ENCODE peak calls at places on chromosome 1, in ten cellular contexts. One of them, this sample, is unnamed.
A peak's percentile ranks its signal among the peaks of the same experiment; 100 is the strongest.

GRCh38 chr1:25360596-25361581 is 22.8 kb downstream of the TMEM50A start:
- DNase-seq in K562: peak; percentile 39
- DNase-seq in transverse colon: no peak
- DNase-seq in suprapubic skin: no peak
- DNase-seq in SK-N-SH: no peak
- DNase-seq in upper lobe of left lung: no peak
- DNase-seq in stomach: no peak
- DNase-seq in H1: no peak
- DNase-seq in GM12878: no peak
- DNase-seq in HepG2: no peak
- DNase-seq in this sample: no peak

GRCh38 chr1:248886237-248886895 is 19.7 kb upstream of the PGBD2 start:
- DNase-seq in suprapubic skin: no peak
- DNase-seq in stomach: no peak
- DNase-seq in upper lobe of left lung: no peak
- DNase-seq in H1: no peak
- DNase-seq in transverse colon: no peak
- DNase-seq in HepG2: no peak
- DNase-seq in GM12878: no peak
- DNase-seq in SK-N-SH: no peak
- DNase-seq in K562: no peak
- DNase-seq in this sample: no peak

GRCh38 chr1:150997949-150998348 is 8.8 kb downstream of the MINDY1 start:
- DNase-seq in GM12878: no peak
- DNase-seq in HepG2: no peak
- DNase-seq in K562: no peak
- DNase-seq in SK-N-SH: no peak
- DNase-seq in upper lobe of left lung: no peak
- DNase-seq in suprapubic skin: no peak
- DNase-seq in transverse colon: no peak
- DNase-seq in H1: no peak
- DNase-seq in stomach: no peak
- DNase-seq in this sample: no peak

GRCh38 chr1:78408192-78408591 is 82.6 kb upstream of the PTGFR start:
- DNase-seq in H1: no peak
- DNase-seq in upper lobe of left lung: no peak
- DNase-seq in SK-N-SH: no peak
- DNase-seq in suprapubic skin: no peak
- DNase-seq in transverse colon: no peak
- DNase-seq in K562: no peak
- DNase-seq in HepG2: no peak
- DNase-seq in GM12878: no peak
- DNase-seq in stomach: no peak
- DNase-seq in this sample: no peak

GRCh38 chr1:195097316-195097715 is 1510.9 kb downstream of the KCNT2 start:
- DNase-seq in SK-N-SH: no peak
- DNase-seq in K562: no peak
- DNase-seq in HepG2: no peak
- DNase-seq in stomach: no peak
- DNase-seq in GM12878: no peak
- DNase-seq in suprapubic skin: no peak
- DNase-seq in upper lobe of left lung: peak; percentile 32
- DNase-seq in transverse colon: no peak
- DNase-seq in H1: no peak
- DNase-seq in this sample: no peak

GRCh38 chr1:197965132-197965707 is 48.0 kb downstream of the LHX9 start:
- DNase-seq in stomach: no peak
- DNase-seq in transverse colon: no peak
- DNase-seq in SK-N-SH: no peak
- DNase-seq in H1: no peak
- DNase-seq in upper lobe of left lung: no peak
- DNase-seq in suprapubic skin: no peak
- DNase-seq in HepG2: no peak
- DNase-seq in K562: no peak
- DNase-seq in GM12878: no peak
- DNase-seq in this sample: no peak

GRCh38 chr1:152356736-152357135 is 3.1 kb downstream of the FLG2 start:
- DNase-seq in stomach: no peak
- DNase-seq in suprapubic skin: no peak
- DNase-seq in SK-N-SH: no peak
- DNase-seq in transverse colon: no peak
- DNase-seq in upper lobe of left lung: no peak
- DNase-seq in HepG2: no peak
- DNase-seq in H1: no peak
- DNase-seq in K562: no peak
- DNase-seq in GM12878: no peak
- DNase-seq in this sample: no peak

GRCh38 chr1:94884101-94884875 is 42.6 kb downstream of the CNN3 start:
- DNase-seq in transverse colon: no peak
- DNase-seq in K562: no peak
- DNase-seq in upper lobe of left lung: no peak
- DNase-seq in suprapubic skin: no peak
- DNase-seq in GM12878: no peak
- DNase-seq in stomach: peak; percentile 34
- DNase-seq in HepG2: peak; percentile 71
- DNase-seq in SK-N-SH: peak; percentile 71
- DNase-seq in H1: peak; percentile 52
- DNase-seq in this sample: no peak

DNA sequence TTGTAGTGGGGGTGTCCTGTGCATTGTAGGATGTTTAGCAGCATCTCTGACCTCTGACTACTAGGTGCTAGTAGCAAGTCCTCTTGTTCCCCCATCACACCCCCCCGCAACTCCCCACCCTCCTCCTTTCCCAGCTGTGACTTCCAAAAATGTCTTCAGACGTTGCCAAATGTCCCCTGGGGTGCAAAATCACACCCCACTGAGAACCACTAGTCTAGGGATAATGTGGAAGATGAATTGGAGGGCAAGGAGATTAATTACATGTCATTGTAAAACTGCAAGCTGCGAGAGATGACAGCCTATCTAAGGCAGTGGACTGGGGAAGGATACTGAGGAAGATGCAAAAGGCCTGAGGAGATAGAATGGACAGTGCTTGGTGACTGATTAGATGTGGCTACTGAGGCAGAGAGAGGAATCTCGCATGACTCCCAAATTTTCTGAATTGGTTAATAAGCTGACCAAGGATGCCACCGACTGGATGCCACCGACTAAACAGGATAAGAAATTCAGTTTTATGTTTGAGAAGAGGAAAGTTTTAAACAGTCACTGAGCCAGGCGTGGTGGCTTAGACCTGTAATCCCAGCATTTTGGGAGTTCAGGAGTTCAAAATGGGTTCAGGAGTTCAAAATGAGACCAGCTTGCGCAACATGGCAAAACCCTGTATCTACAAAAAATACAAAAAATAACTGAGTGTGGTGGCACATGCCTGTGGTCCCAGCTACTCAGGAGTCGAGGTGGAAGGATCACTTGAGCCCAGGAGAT is 3.1 kb upstream of the JAK1 start:
- DNase-seq in GM12878: no peak
- DNase-seq in transverse colon: no peak
- DNase-seq in stomach: no peak
- DNase-seq in HepG2: peak; percentile 66
- DNase-seq in H1: no peak
- DNase-seq in upper lobe of left lung: no peak
- DNase-seq in SK-N-SH: no peak
- DNase-seq in suprapubic skin: no peak
- DNase-seq in K562: no peak
- DNase-seq in this sample: no peak
- TF ChIP-seq EP300 in GM12878: no peak
- TF ChIP-seq EP300 in transverse colon: no peak
- TF ChIP-seq EP300 in stomach: no peak
- TF ChIP-seq EP300 in HepG2: peak; percentile 36
- TF ChIP-seq EP300 in H1: no peak
- TF ChIP-seq EP300 in upper lobe of left lung: no peak
- TF ChIP-seq EP300 in SK-N-SH: no peak
- TF ChIP-seq EP300 in suprapubic skin: no peak
- TF ChIP-seq EP300 in K562: no peak
- TF ChIP-seq EP300 in this sample: no peak

DNA sequence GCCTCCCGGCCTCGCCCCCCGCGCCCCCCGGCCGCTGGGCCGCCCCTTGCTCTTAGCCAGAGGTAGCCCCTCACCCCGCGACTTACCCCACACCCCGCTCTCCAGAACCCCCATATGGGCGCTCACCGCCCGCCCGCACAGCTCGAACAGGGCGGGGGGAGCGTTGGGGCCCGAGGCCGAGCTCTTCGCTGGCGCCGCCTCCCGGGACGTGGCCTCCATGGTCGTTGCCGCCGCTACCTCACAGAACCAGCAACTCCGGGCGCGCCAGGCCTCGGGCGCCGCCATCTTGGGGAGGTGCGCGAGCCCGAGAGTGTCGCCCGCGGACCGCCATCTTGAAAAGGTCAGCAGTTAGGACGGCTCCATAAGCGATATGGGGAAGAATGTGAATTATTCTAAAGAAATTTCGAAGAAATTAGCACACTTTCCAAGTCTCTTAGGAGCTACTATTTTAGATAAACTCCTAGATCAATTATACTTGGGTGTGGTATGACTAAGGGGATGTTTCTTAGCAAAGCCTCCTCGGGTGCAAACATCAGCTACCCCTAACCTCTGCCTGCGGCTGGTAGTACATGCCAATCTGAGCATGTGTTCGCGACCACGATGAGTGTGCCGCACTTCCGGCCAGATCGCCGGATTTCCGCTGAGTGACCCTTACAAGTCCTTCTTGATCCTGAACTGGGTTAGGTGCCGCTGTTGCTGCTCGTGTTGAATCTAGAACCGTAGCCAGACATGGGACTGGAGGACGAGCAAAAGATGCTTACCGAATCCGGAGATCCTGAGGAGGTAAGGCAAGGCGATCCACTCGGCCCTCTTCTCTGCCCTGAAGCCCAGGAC is at the start of the genes LRRC41 and UQCRH:
- DNase-seq in upper lobe of left lung: peak; percentile 98
- DNase-seq in transverse colon: peak; percentile 95
- DNase-seq in HepG2: peak; percentile 96
- DNase-seq in suprapubic skin: peak; percentile 97
- DNase-seq in H1: peak; percentile 97
- DNase-seq in GM12878: peak; percentile 93
- DNase-seq in stomach: peak; percentile 96
- DNase-seq in K562: peak; percentile 89
- DNase-seq in SK-N-SH: peak; percentile 91
- DNase-seq in this sample: peak; percentile 98
- TF ChIP-seq POLR2AphosphoS5 in upper lobe of left lung: peak; percentile 99
- TF ChIP-seq POLR2AphosphoS5 in transverse colon: peak; percentile 98
- TF ChIP-seq POLR2AphosphoS5 in HepG2: peak; percentile 77
- TF ChIP-seq POLR2AphosphoS5 in suprapubic skin: peak; percentile 95
- TF ChIP-seq POLR2AphosphoS5 in H1: peak; percentile 78
- TF ChIP-seq POLR2AphosphoS5 in GM12878: peak; percentile 89
- TF ChIP-seq POLR2AphosphoS5 in stomach: peak; percentile 89
- TF ChIP-seq POLR2AphosphoS5 in K562: peak; percentile 92
- TF ChIP-seq POLR2AphosphoS5 in SK-N-SH: peak; percentile 82
- TF ChIP-seq POLR2AphosphoS5 in this sample: peak; percentile 98

GRCh38 chr1:23980725-23981063 is 567 bp upstream of the SRSF10 start:
- DNase-seq in K562: peak; percentile 46
- DNase-seq in stomach: no peak
- DNase-seq in upper lobe of left lung: no peak
- DNase-seq in GM12878: no peak
- DNase-seq in SK-N-SH: peak; percentile 40
- DNase-seq in suprapubic skin: peak; percentile 70
- DNase-seq in H1: peak; percentile 53
- DNase-seq in HepG2: no peak
- DNase-seq in transverse colon: peak; percentile 21
- DNase-seq in this sample: no peak
- TF ChIP-seq EP300 in K562: peak; percentile 2
- TF ChIP-seq EP300 in stomach: no peak
- TF ChIP-seq EP300 in upper lobe of left lung: no peak
- TF ChIP-seq EP300 in GM12878: peak; percentile 38
- TF ChIP-seq EP300 in SK-N-SH: no peak
- TF ChIP-seq EP300 in suprapubic skin: no peak
- TF ChIP-seq EP300 in H1: no peak
- TF ChIP-seq EP300 in HepG2: no peak
- TF ChIP-seq EP300 in transverse colon: no peak
- TF ChIP-seq EP300 in this sample: no peak

GRCh38 chr1:110310300-110310699 is 28.9 kb upstream of the RBM15 start:
- DNase-seq in GM12878: no peak
- DNase-seq in SK-N-SH: no peak
- DNase-seq in suprapubic skin: no peak
- DNase-seq in stomach: no peak
- DNase-seq in H1: no peak
- DNase-seq in transverse colon: no peak
- DNase-seq in K562: no peak
- DNase-seq in HepG2: no peak
- DNase-seq in upper lobe of left lung: no peak
- DNase-seq in this sample: no peak

GRCh38 chr1:110309768-110310167 is 29.4 kb upstream of the RBM15 start:
- DNase-seq in upper lobe of left lung: no peak
- DNase-seq in K562: no peak
- DNase-seq in H1: no peak
- DNase-seq in GM12878: no peak
- DNase-seq in transverse colon: no peak
- DNase-seq in HepG2: no peak
- DNase-seq in stomach: no peak
- DNase-seq in SK-N-SH: no peak
- DNase-seq in suprapubic skin: no peak
- DNase-seq in this sample: no peak

GRCh38 chr1:110308247-110308646 is 30.9 kb upstream of the RBM15 start:
- DNase-seq in HepG2: no peak
- DNase-seq in suprapubic skin: no peak
- DNase-seq in stomach: no peak
- DNase-seq in K562: no peak
- DNase-seq in upper lobe of left lung: no peak
- DNase-seq in GM12878: no peak
- DNase-seq in H1: no peak
- DNase-seq in SK-N-SH: no peak
- DNase-seq in transverse colon: no peak
- DNase-seq in this sample: no peak

GRCh38 chr1:110309139-110309538 is 30.0 kb upstream of the RBM15 start:
- DNase-seq in HepG2: no peak
- DNase-seq in suprapubic skin: no peak
- DNase-seq in transverse colon: no peak
- DNase-seq in GM12878: no peak
- DNase-seq in stomach: no peak
- DNase-seq in SK-N-SH: no peak
- DNase-seq in upper lobe of left lung: no peak
- DNase-seq in K562: no peak
- DNase-seq in H1: no peak
- DNase-seq in this sample: no peak

DNA sequence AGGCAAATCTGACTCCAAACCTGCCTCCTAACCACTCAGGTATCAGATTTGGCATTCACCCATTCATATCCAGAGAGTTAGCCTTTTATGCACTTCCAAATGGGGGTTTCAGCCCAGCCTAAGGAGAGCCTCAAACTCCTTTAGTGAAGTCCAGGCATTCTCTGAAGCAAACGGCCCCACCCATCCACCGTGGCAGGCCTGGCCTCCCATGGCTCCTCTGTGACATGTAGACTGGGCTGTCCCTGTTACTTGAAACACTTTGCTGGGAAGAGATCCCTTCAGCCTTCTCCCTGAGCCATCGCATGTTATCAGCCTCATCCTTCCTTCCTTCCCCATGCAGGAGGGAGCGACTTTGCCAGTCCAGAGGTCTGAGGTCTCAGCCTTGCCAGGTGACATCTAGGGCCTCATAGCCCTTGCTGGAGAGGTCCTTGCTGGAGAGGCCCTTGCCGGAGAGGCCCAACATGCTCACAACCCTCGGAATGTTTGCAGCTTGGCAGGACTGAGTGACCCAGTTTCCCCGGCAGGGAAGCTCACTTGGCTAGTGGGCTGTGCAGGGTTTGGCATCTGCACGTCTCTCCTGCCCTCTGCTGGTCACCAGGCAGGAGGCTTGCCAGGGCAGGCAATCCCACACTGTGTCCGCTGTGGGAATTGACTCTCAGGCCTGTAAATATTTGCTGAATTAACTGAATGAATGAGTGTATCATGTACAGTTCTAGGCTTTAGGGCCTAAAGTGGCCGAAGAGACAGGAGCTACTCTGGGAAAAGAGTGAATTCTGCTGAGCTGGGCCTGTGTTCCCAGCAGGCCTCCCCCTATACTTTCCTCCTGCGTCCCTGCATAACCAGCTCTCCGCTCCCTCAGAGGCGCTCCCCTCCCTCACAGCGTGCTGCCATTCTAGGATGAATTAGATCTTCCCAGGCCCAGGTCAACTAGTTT is 26.7 kb upstream of the RBM15 start:
- DNase-seq in suprapubic skin: peak; percentile 74
- DNase-seq in H1: peak; percentile 84
- DNase-seq in GM12878: peak; percentile 19
- DNase-seq in stomach: peak; percentile 84
- DNase-seq in K562: peak; percentile 76
- DNase-seq in SK-N-SH: peak; percentile 77
- DNase-seq in upper lobe of left lung: peak; percentile 41
- DNase-seq in transverse colon: peak; percentile 82
- DNase-seq in HepG2: peak; percentile 59
- DNase-seq in this sample: peak; percentile 89
- TF ChIP-seq POLR2AphosphoS5 in suprapubic skin: no peak
- TF ChIP-seq POLR2AphosphoS5 in H1: no peak
- TF ChIP-seq POLR2AphosphoS5 in GM12878: no peak
- TF ChIP-seq POLR2AphosphoS5 in stomach: no peak
- TF ChIP-seq POLR2AphosphoS5 in K562: no peak
- TF ChIP-seq POLR2AphosphoS5 in SK-N-SH: no peak
- TF ChIP-seq POLR2AphosphoS5 in upper lobe of left lung: no peak
- TF ChIP-seq POLR2AphosphoS5 in transverse colon: no peak
- TF ChIP-seq POLR2AphosphoS5 in HepG2: no peak
- TF ChIP-seq POLR2AphosphoS5 in this sample: no peak

This sample was measured in sigmoid colon.